ENCODE peak calls at places on chromosomes 13 and 19, in nine cellular contexts. L is cardiac muscle cell, U is heart left ventricle, I is AG04450, E is type B pancreatic cell, Q is body of pancreas, S is GM23338, Y is activated B cell treated with CpG ODN at 0.5 μM for 24 hours, D is natural killer cell. N is an unnamed sample.

GRCh38 chr13:112891477-112892401 is 77.3 kb upstream of the MCF2L start:
- DNase-seq in L (no peak), U (no peak), I (no peak), E (no peak), Q (peak), S (peak), Y (no peak), D (no peak), N (no peak)

GRCh38 chr19:38063921-38064320 is 156.9 kb downstream of the SIPA1L3 start:
- DNase-seq in L (no peak), U (no peak), I (no peak), E (no peak), Q (no peak), S (no peak), Y (no peak), D (no peak), N (no peak)

GRCh38 chr13:26872444-26873173 is 112.0 kb upstream of the GPR12 start:
- DNase-seq in L (peak), U (peak), I (no peak), E (no peak), Q (peak), S (peak), Y (peak), D (peak), N (no peak)

GRCh38 chr19:49136771-49137171 is 17.4 kb downstream of the PPFIA3 start:
- DNase-seq in L (no peak), U (peak), I (no peak), E (no peak), Q (no peak), S (no peak), Y (no peak), D (no peak), N (no peak)

GRCh38 chr13:98977568-98978270 is at the start of gene DOCK9:
- DNase-seq in L (peak), U (peak), I (no peak), E (no peak), Q (peak), S (peak), Y (no peak), D (no peak), N (peak)

GRCh38 chr13:106143392-106143791 is 392.1 kb downstream of the EFNB2 start:
- DNase-seq in L (no peak), U (no peak), I (peak), E (no peak), Q (no peak), S (no peak), Y (no peak), D (no peak), N (no peak)

GRCh38 chr13:28408235-28408848 is 86.6 kb downstream of the FLT1 start:
- DNase-seq in L (peak), U (peak), I (no peak), E (no peak), Q (peak), S (no peak), Y (no peak), D (no peak), N (no peak)

GRCh38 chr13:95378603-95379002 is 77.4 kb upstream of the ABCC4 start:
- DNase-seq in L (no peak), U (peak), I (no peak), E (no peak), Q (no peak), S (no peak), Y (no peak), D (no peak), N (no peak)

GRCh38 chr19:45162464-45163143 is 1.8 kb upstream of the NKPD1 start:
- DNase-seq in L (no peak), U (no peak), I (no peak), E (no peak), Q (no peak), S (no peak), Y (no peak), D (no peak), N (no peak)

GRCh38 chr19:50712833-50713232 is 6.8 kb downstream of the SHANK1 start:
- DNase-seq in L (no peak), U (no peak), I (no peak), E (no peak), Q (no peak), S (no peak), Y (no peak), D (no peak), N (no peak)

GRCh38 chr19:17772172-17772571 is 20.9 kb downstream of the FCHO1 start:
- DNase-seq in L (no peak), U (no peak), I (no peak), E (no peak), Q (no peak), S (peak), Y (no peak), D (no peak), N (no peak)

GRCh38 chr13:30103161-30103858 is 204.0 kb downstream of the KATNAL1 start:
- DNase-seq in L (no peak), U (no peak), I (no peak), E (no peak), Q (no peak), S (no peak), Y (no peak), D (no peak), N (no peak)

GRCh38 chr13:50678464-50679162 is 164.9 kb downstream of the DLEU7 start:
- DNase-seq in L (no peak), U (no peak), I (no peak), E (no peak), Q (no peak), S (no peak), Y (no peak), D (no peak), N (no peak)

GRCh38 chr13:111165189-111165588 is 50.1 kb downstream of the ARHGEF7 start:
- DNase-seq in L (no peak), U (no peak), I (no peak), E (no peak), Q (no peak), S (no peak), Y (no peak), D (no peak), N (no peak)

GRCh38 chr19:41431426-41432386 is 4.5 kb upstream of the B3GNT8 start:
- DNase-seq in L (peak), U (peak), I (no peak), E (no peak), Q (no peak), S (peak), Y (no peak), D (no peak), N (no peak)

GRCh38 chr13:97982286-97982685 is 28.8 kb downstream of the IPO5 start:
- DNase-seq in L (no peak), U (no peak), I (no peak), E (no peak), Q (no peak), S (no peak), Y (no peak), D (no peak), N (no peak)

GRCh38 chr19:5625641-5626040 is 2.8 kb downstream of the SAFB start:
- DNase-seq in L (no peak), U (no peak), I (no peak), E (no peak), Q (no peak), S (no peak), Y (no peak), D (no peak), N (no peak)

GRCh38 chr19:40800339-40800996 is 1.5 kb downstream of the EGLN2 start:
- DNase-seq in L (no peak), U (no peak), I (no peak), E (no peak), Q (no peak), S (no peak), Y (no peak), D (no peak), N (no peak)

GRCh38 chr19:2491130-2491801 is 15.3 kb downstream of the GADD45B start:
- DNase-seq in L (no peak), U (no peak), I (no peak), E (no peak), Q (peak), S (no peak), Y (peak), D (no peak), N (no peak)

GRCh38 chr13:50589651-50590054 is 253.8 kb downstream of the DLEU7 start:
- DNase-seq in L (no peak), U (no peak), I (peak), E (no peak), Q (no peak), S (no peak), Y (no peak), D (no peak), N (no peak)

GRCh38 chr19:17289489-17289888 is 7.8 kb downstream of the ANKLE1 start:
- DNase-seq in L (peak), U (peak), I (peak), E (no peak), Q (peak), S (peak), Y (peak), D (no peak), N (no peak)

GRCh38 chr13:33639158-33639557 is 178.8 kb upstream of the RFC3 start:
- DNase-seq in L (peak), U (peak), I (peak), E (no peak), Q (no peak), S (no peak), Y (no peak), D (no peak), N (no peak)

GRCh38 chr19:4556574-4557185 is 2.8 kb downstream of the SEMA6B start:
- DNase-seq in L (peak), U (no peak), I (no peak), E (no peak), Q (no peak), S (peak), Y (no peak), D (no peak), N (no peak)

GRCh38 chr19:4559569-4559968 is at the start of gene SEMA6B:
- DNase-seq in L (no peak), U (peak), I (no peak), E (no peak), Q (no peak), S (no peak), Y (no peak), D (no peak), N (peak)

GRCh38 chr19:4557971-4558941 is 1.2 kb downstream of the SEMA6B start:
- DNase-seq in L (peak), U (no peak), I (no peak), E (peak), Q (peak), S (peak), Y (peak), D (peak), N (no peak)

GRCh38 chr19:4555657-4556561 is 3.6 kb downstream of the SEMA6B start:
- DNase-seq in L (no peak), U (no peak), I (no peak), E (no peak), Q (no peak), S (peak), Y (no peak), D (no peak), N (no peak)

GRCh38 chr19:4557186-4557970 is 2.1 kb downstream of the SEMA6B start:
- DNase-seq in L (no peak), U (no peak), I (no peak), E (peak), Q (no peak), S (peak), Y (no peak), D (no peak), N (no peak)
- TF ChIP-seq CTCF in L (peak), U (no peak), I (no peak), E (no peak), Q (no peak), S (peak), Y (no peak), D (no peak), N (no peak)

GRCh38 chr19:13366529-13367143 is 139.6 kb downstream of the CACNA1A start:
- DNase-seq in L (peak), U (no peak), I (no peak), E (no peak), Q (no peak), S (peak), Y (no peak), D (no peak), N (no peak)
- TF ChIP-seq CTCF in L (peak), U (no peak), I (peak), E (peak), Q (no peak), S (peak), Y (no peak), D (no peak), N (no peak)

GRCh38 chr13:52707375-52707774 is 32.2 kb downstream of the CNMD start:
- DNase-seq in L (no peak), U (no peak), I (no peak), E (no peak), Q (no peak), S (peak), Y (no peak), D (no peak), N (no peak)
- TF ChIP-seq CTCF in L (no peak), U (no peak), I (no peak), E (peak), Q (no peak), S (peak), Y (no peak), D (no peak), N (no peak)

GRCh38 chr19:4567584-4568071 is 8.1 kb upstream of the SEMA6B start:
- DNase-seq in L (peak), U (peak), I (no peak), E (no peak), Q (peak), S (peak), Y (peak), D (peak), N (peak)
- TF ChIP-seq CTCF in L (peak), U (peak), I (peak), E (peak), Q (peak), S (peak), Y (no peak), D (peak), N (peak)

DNA sequence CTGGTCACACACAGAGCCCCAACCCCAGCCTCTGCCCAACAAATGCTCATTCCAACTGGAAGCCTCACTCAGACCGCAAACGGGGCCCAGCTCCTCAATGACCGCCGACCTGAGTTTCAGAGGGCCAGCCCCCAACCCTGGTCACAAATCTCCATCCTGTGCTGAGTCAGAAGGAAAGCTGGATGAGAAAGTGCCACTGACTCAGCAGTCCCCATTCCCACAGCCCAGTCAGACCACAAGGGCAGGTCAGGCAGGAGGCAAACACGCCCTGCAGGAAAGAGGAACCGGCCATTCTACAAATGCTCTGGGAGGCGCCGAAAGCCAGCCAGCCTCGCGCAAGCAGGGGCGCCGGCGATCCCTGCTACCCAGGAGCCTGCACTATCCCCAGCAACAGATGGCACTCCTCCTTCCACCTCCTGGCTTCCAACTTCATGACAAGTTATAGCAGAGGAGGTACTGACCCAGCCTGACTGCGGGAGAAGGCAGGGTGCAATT is 14.1 kb upstream of the PRKD2 start:
- DNase-seq in L (no peak), U (peak), I (peak), E (no peak), Q (no peak), S (no peak), Y (no peak), D (no peak), N (no peak)
- TF ChIP-seq CTCF in L (no peak), U (no peak), I (no peak), E (no peak), Q (no peak), S (no peak), Y (no peak), D (no peak), N (no peak)

GRCh38 chr19:54882758-54883157 is 8.7 kb downstream of the FCAR start:
- DNase-seq in L (no peak), U (no peak), I (no peak), E (no peak), Q (no peak), S (no peak), Y (no peak), D (peak), N (no peak)
- TF ChIP-seq CTCF in L (no peak), U (no peak), I (no peak), E (no peak), Q (no peak), S (peak), Y (no peak), D (peak), N (no peak)

DNA sequence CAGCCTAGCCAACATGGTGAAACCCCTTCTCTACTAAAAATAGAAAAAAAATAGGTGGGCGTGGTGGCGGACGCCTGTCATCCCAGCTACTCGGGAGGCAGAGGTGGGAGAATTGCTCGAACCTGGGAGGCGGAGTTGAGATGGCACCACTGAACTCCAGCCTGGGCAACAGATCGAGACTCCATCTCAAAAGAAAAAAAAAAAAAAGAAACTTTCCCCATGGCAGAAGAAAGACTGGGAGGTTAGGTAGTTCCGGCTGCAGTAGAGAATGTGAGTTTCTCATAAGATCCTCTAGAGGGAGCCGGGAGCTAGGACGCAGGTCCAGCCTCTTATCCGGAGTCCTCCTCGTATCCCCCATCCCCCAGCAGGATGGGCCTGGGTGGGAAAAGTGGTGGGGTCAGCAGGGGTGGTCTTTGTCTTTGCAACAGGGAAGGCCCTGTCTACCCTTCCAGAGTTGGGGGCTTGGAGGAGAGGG is 13.2 kb upstream of the CREB3L3 start:
- DNase-seq in L (peak), U (no peak), I (peak), E (no peak), Q (peak), S (peak), Y (peak), D (no peak), N (no peak)
- TF ChIP-seq CTCF in L (peak), U (peak), I (peak), E (peak), Q (peak), S (peak), Y (no peak), D (peak), N (peak)

DNA sequence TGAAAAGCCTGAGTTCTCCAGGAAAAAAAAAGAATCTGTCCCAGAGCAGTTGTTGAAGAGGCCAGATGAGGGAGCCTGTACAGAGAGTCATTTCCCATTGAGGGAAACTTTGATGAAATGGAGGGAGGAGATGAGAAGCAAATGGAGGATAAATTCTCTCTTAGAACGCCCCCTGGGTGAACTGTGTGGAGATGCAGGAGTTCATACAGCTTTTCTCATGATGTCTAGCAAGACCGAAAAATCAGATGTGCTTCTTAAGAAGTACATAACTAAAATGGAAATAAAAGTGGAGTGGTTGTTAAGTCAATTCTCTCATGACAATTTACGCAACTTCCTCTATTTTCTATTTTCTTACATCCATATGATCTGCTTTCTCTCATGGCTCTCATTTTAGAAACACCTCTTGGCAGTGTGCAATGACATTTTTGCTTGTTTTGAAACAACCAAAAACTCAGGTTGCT is 1263.1 kb downstream of the PCDH9 start:
- DNase-seq in L (peak), U (no peak), I (no peak), E (no peak), Q (no peak), S (peak), Y (no peak), D (no peak), N (no peak)
- TF ChIP-seq CTCF in L (peak), U (peak), I (peak), E (peak), Q (no peak), S (peak), Y (no peak), D (no peak), N (no peak)

GRCh38 chr19:13872339-13872694 is 4.6 kb upstream of the NANOS3 start:
- DNase-seq in L (no peak), U (no peak), I (no peak), E (no peak), Q (no peak), S (no peak), Y (no peak), D (no peak), N (no peak)

GRCh38 chr19:13869324-13869723 is 7.6 kb upstream of the NANOS3 start:
- DNase-seq in L (no peak), U (no peak), I (no peak), E (no peak), Q (no peak), S (no peak), Y (no peak), D (no peak), N (no peak)

GRCh38 chr19:13875824-13876223 is 1.1 kb upstream of the NANOS3 start:
- DNase-seq in L (no peak), U (no peak), I (no peak), E (no peak), Q (no peak), S (no peak), Y (no peak), D (no peak), N (no peak)

GRCh38 chr19:13873776-13874515 is 3.0 kb upstream of the NANOS3 start:
- DNase-seq in L (no peak), U (no peak), I (no peak), E (no peak), Q (no peak), S (no peak), Y (no peak), D (no peak), N (no peak)

DNA sequence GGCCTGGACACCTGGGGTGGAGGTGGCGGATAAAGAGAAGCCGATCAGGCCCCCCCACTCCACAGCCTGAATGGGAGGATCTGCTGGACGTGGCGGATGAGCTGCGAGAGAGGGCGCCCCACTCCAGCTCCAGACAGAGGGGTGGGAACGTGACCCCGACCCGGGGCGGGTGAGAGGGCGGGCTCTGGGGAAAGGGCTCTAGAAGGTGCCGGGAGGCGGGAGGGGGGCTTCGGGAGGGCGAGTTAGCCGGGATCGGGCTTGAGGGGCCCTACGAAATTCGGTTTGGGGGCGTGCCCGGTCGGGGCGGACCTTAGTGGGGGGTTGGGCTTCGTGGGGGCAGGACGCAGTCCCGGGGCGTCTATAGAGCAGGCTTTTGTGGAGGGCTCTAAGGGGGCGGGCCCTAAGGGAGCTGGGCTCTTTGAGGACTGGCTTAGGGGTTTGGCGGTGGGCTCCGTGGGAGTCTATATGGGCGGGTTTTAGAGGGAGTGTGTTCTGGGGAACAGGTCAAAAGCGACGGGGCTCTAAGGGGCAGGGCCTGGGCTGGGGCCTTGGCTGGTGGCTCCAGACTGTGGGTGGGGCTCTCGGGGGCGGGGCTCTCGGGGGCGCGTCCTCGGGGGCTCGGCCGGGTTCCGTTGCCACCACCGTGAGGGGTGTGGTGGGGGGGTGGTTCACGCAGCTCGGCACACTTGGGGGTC is 4.1 kb upstream of the NANOS3 start:
- DNase-seq in L (peak), U (peak), I (no peak), E (no peak), Q (peak), S (peak), Y (peak), D (no peak), N (no peak)
- TF ChIP-seq CTCF in L (peak), U (peak), I (no peak), E (peak), Q (no peak), S (no peak), Y (no peak), D (peak), N (no peak)

N was measured in tibial nerve.